ENCODE peak calls at places on chromosomes 3 and 15, in four cellular contexts. One of them, this sample, is unnamed.

GRCh38 chr15:45253330-45253729 is 1.3 kb downstream of the SLC28A2 start:
- DNase-seq in SK-N-SH: peak; percentile 19
- DNase-seq in H1: no peak
- DNase-seq in GM12892: no peak
- DNase-seq in this sample: no peak

GRCh38 chr15:91311986-91312385 is 211.9 kb downstream of the SV2B start:
- DNase-seq in H1: no peak
- DNase-seq in GM12892: no peak
- DNase-seq in SK-N-SH: no peak
- DNase-seq in this sample: no peak

GRCh38 chr3:184258926-184259325 is 2.4 kb downstream of the CAMK2N2 start:
- DNase-seq in GM12892: no peak
- DNase-seq in H1: no peak
- DNase-seq in SK-N-SH: no peak
- DNase-seq in this sample: no peak

GRCh38 chr3:24683511-24684384 is 189.1 kb upstream of the THRB start:
- DNase-seq in H1: no peak
- DNase-seq in SK-N-SH: peak; percentile 28
- DNase-seq in GM12892: no peak
- DNase-seq in this sample: no peak

GRCh38 chr15:98715890-98716443 is 67.6 kb downstream of the IGF1R start:
- DNase-seq in GM12892: no peak
- DNase-seq in H1: no peak
- DNase-seq in SK-N-SH: no peak
- DNase-seq in this sample: no peak

GRCh38 chr3:190909908-190910307 is 47.4 kb upstream of the GMNC start:
- DNase-seq in H1: no peak
- DNase-seq in GM12892: no peak
- DNase-seq in SK-N-SH: no peak
- DNase-seq in this sample: no peak

GRCh38 chr3:186083746-186084145 is 25.1 kb downstream of the ETV5 start:
- DNase-seq in SK-N-SH: no peak
- DNase-seq in H1: no peak
- DNase-seq in GM12892: no peak
- DNase-seq in this sample: no peak

GRCh38 chr3:39727415-39727814 is 82.0 kb upstream of the MYRIP start:
- DNase-seq in H1: no peak
- DNase-seq in GM12892: no peak
- DNase-seq in SK-N-SH: no peak
- DNase-seq in this sample: no peak

GRCh38 chr3:24315342-24315741 is 179.3 kb downstream of the THRB start:
- DNase-seq in GM12892: no peak
- DNase-seq in SK-N-SH: no peak
- DNase-seq in H1: no peak
- DNase-seq in this sample: no peak

GRCh38 chr15:56045068-56045748 is 51.8 kb upstream of the NEDD4 start:
- DNase-seq in H1: no peak
- DNase-seq in GM12892: no peak
- DNase-seq in SK-N-SH: no peak
- DNase-seq in this sample: no peak

GRCh38 chr15:85482896-85483295 is 102.5 kb downstream of the AKAP13 start:
- DNase-seq in GM12892: no peak
- DNase-seq in H1: no peak
- DNase-seq in SK-N-SH: no peak
- DNase-seq in this sample: no peak

GRCh38 chr3:72678892-72679291 is 169.4 kb downstream of the SHQ1 start:
- DNase-seq in GM12892: no peak
- DNase-seq in H1: no peak
- DNase-seq in SK-N-SH: no peak
- DNase-seq in this sample: no peak

GRCh38 chr15:95446854-95447253 is 883.6 kb upstream of the NR2F2 start:
- DNase-seq in H1: no peak
- DNase-seq in SK-N-SH: no peak
- DNase-seq in GM12892: no peak
- DNase-seq in this sample: no peak

GRCh38 chr3:123324880-123325765 is 123.4 kb downstream of the SEC22A start:
- DNase-seq in SK-N-SH: no peak
- DNase-seq in GM12892: no peak
- DNase-seq in H1: no peak
- DNase-seq in this sample: no peak

GRCh38 chr15:89129123-89129815 is 41.0 kb downstream of the ABHD2 start:
- DNase-seq in H1: peak; percentile 33
- DNase-seq in SK-N-SH: peak; percentile 59
- DNase-seq in GM12892: peak; percentile 32
- DNase-seq in this sample: peak; percentile 30

GRCh38 chr3:44988073-44988472 is 12.0 kb downstream of the EXOSC7 start:
- DNase-seq in GM12892: no peak
- DNase-seq in SK-N-SH: peak; percentile 34
- DNase-seq in H1: no peak
- DNase-seq in this sample: no peak

GRCh38 chr15:90496791-90497190 is 32.9 kb upstream of the CRTC3 start:
- DNase-seq in SK-N-SH: no peak
- DNase-seq in GM12892: no peak
- DNase-seq in H1: no peak
- DNase-seq in this sample: no peak

GRCh38 chr15:43100971-43101370 is 4.9 kb downstream of the UBR1 start:
- DNase-seq in H1: no peak
- DNase-seq in SK-N-SH: no peak
- DNase-seq in GM12892: no peak
- DNase-seq in this sample: no peak

GRCh38 chr3:27976933-27977332 is 254.8 kb upstream of the EOMES start:
- DNase-seq in SK-N-SH: no peak
- DNase-seq in H1: no peak
- DNase-seq in GM12892: no peak
- DNase-seq in this sample: no peak

GRCh38 chr3:33602829-33603228 is 115.2 kb downstream of the CLASP2 start:
- DNase-seq in SK-N-SH: no peak
- DNase-seq in H1: no peak
- DNase-seq in GM12892: no peak
- DNase-seq in this sample: no peak

GRCh38 chr3:10549617-10550228 is 44.3 kb upstream of the ATP2B2 start:
- DNase-seq in GM12892: no peak
- DNase-seq in H1: no peak
- DNase-seq in SK-N-SH: no peak
- DNase-seq in this sample: no peak

GRCh38 chr3:143037867-143038266 is 36.5 kb downstream of the U2SURP start:
- DNase-seq in H1: no peak
- DNase-seq in SK-N-SH: no peak
- DNase-seq in GM12892: no peak
- DNase-seq in this sample: no peak

GRCh38 chr3:117788086-117788485 is 1078.5 kb downstream of the TUSC7 start:
- DNase-seq in H1: no peak
- DNase-seq in SK-N-SH: no peak
- DNase-seq in GM12892: no peak
- DNase-seq in this sample: no peak

GRCh38 chr15:60767134-60767824 is 288.3 kb upstream of the ICE2 start:
- DNase-seq in SK-N-SH: no peak
- DNase-seq in H1: no peak
- DNase-seq in GM12892: no peak
- DNase-seq in this sample: no peak

GRCh38 chr15:80779658-80780415 is 667 bp downstream of the CEMIP start:
- DNase-seq in GM12892: no peak
- DNase-seq in SK-N-SH: peak; percentile 74
- DNase-seq in H1: peak; percentile 10
- DNase-seq in this sample: no peak

GRCh38 chr3:139281096-139281495 is 62.7 kb upstream of the MRPS22 start:
- DNase-seq in GM12892: no peak
- DNase-seq in SK-N-SH: no peak
- DNase-seq in H1: no peak
- DNase-seq in this sample: no peak

GRCh38 chr3:45034612-45035252 is 8.6 kb downstream of the CLEC3B start:
- DNase-seq in SK-N-SH: no peak
- DNase-seq in GM12892: no peak
- DNase-seq in H1: no peak
- DNase-seq in this sample: no peak

GRCh38 chr15:89495638-89496145 is 691 bp downstream of the RHCG start:
- DNase-seq in SK-N-SH: no peak
- DNase-seq in H1: no peak
- DNase-seq in GM12892: no peak
- DNase-seq in this sample: no peak

GRCh38 chr15:75640483-75641175 is 605 bp upstream of the IMP3 start:
- DNase-seq in SK-N-SH: peak; percentile 62
- DNase-seq in H1: no peak
- DNase-seq in GM12892: no peak
- DNase-seq in this sample: no peak

GRCh38 chr3:60512506-60512905 is 738.7 kb downstream of the FHIT start:
- DNase-seq in SK-N-SH: no peak
- DNase-seq in GM12892: no peak
- DNase-seq in H1: no peak
- DNase-seq in this sample: no peak

GRCh38 chr3:71510485-71510884 is 73.0 kb downstream of the FOXP1 start:
- DNase-seq in SK-N-SH: no peak
- DNase-seq in H1: no peak
- DNase-seq in GM12892: no peak
- DNase-seq in this sample: no peak

GRCh38 chr15:101145362-101145761 is 106.5 kb downstream of the CHSY1 start:
- DNase-seq in H1: no peak
- DNase-seq in GM12892: no peak
- DNase-seq in SK-N-SH: no peak
- DNase-seq in this sample: no peak

GRCh38 chr3:183181606-183182005 is 19.1 kb upstream of the LAMP3 start:
- DNase-seq in H1: no peak
- DNase-seq in GM12892: no peak
- DNase-seq in SK-N-SH: no peak
- DNase-seq in this sample: no peak

GRCh38 chr3:161222662-161223061 is 1.6 kb downstream of the NMD3 start:
- DNase-seq in H1: no peak
- DNase-seq in GM12892: no peak
- DNase-seq in SK-N-SH: no peak
- DNase-seq in this sample: no peak

GRCh38 chr15:99986297-99987118 is 253.3 kb upstream of the LYSMD4 start:
- DNase-seq in H1: no peak
- DNase-seq in SK-N-SH: no peak
- DNase-seq in GM12892: no peak
- DNase-seq in this sample: no peak

GRCh38 chr3:151425640-151426336 is 35.1 kb downstream of the IGSF10 start:
- DNase-seq in GM12892: no peak
- DNase-seq in SK-N-SH: no peak
- DNase-seq in H1: no peak
- DNase-seq in this sample: no peak

GRCh38 chr3:114154321-114154821 is 24.5 kb downstream of the DRD3 start:
- DNase-seq in SK-N-SH: no peak
- DNase-seq in GM12892: no peak
- DNase-seq in H1: peak; percentile 84
- DNase-seq in this sample: no peak

GRCh38 chr15:34012461-34013028 is 26.5 kb downstream of the AVEN start:
- DNase-seq in H1: no peak
- DNase-seq in SK-N-SH: no peak
- DNase-seq in GM12892: no peak
- DNase-seq in this sample: no peak

GRCh38 chr15:71237456-71238188 is 122.4 kb downstream of the THSD4 start:
- DNase-seq in H1: no peak
- DNase-seq in SK-N-SH: no peak
- DNase-seq in GM12892: no peak
- DNase-seq in this sample: no peak
- TF ChIP-seq POLR2AphosphoS5 in H1: no peak
- TF ChIP-seq POLR2AphosphoS5 in SK-N-SH: peak; percentile 83
- TF ChIP-seq POLR2AphosphoS5 in GM12892: no peak
- TF ChIP-seq POLR2AphosphoS5 in this sample: no peak

GRCh38 chr3:126954141-126954845 is 28.6 kb upstream of the PLXNA1 start:
- DNase-seq in GM12892: no peak
- DNase-seq in H1: no peak
- DNase-seq in SK-N-SH: no peak
- DNase-seq in this sample: no peak
- TF ChIP-seq TAF1 in GM12892: no peak
- TF ChIP-seq TAF1 in H1: no peak
- TF ChIP-seq TAF1 in SK-N-SH: no peak
- TF ChIP-seq TAF1 in this sample: no peak

GRCh38 chr3:22284559-22284958 is 533.5 kb upstream of the ZNF385D start:
- DNase-seq in SK-N-SH: no peak
- DNase-seq in H1: no peak
- DNase-seq in GM12892: no peak
- DNase-seq in this sample: no peak
- TF ChIP-seq POLR2AphosphoS5 in SK-N-SH: no peak
- TF ChIP-seq POLR2AphosphoS5 in H1: no peak
- TF ChIP-seq POLR2AphosphoS5 in GM12892: no peak
- TF ChIP-seq POLR2AphosphoS5 in this sample: no peak

DNA sequence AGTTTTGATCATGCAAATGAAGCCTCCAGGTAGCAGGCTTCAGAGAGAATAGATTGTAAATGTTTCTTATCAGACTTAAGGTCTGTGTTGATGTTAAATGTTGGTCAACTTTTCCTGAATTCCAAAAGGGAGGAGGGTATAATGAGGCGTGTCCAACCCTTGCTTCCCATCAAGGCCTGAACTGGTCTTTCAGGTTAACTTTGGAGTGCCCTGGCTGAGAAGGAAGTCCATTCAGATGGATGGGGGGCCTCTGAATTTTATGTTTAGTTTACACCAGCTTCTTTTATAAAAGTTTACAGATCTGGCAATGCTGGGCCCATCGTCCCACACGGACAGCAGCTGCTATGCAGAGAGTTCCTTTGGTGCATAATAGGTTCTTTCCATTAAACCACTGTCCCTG is 8.9 kb downstream of the CCDC13 start:
- DNase-seq in SK-N-SH: no peak
- DNase-seq in H1: no peak
- DNase-seq in GM12892: no peak
- DNase-seq in this sample: no peak
- TF ChIP-seq TAF1 in SK-N-SH: no peak
- TF ChIP-seq TAF1 in H1: no peak
- TF ChIP-seq TAF1 in GM12892: no peak
- TF ChIP-seq TAF1 in this sample: no peak

GRCh38 chr3:158837232-158837631 is 35.4 kb downstream of the MFSD1 start:
- DNase-seq in SK-N-SH: no peak
- DNase-seq in GM12892: no peak
- DNase-seq in H1: no peak
- DNase-seq in this sample: no peak
- TF ChIP-seq POLR2AphosphoS5 in SK-N-SH: no peak
- TF ChIP-seq POLR2AphosphoS5 in GM12892: no peak
- TF ChIP-seq POLR2AphosphoS5 in H1: no peak
- TF ChIP-seq POLR2AphosphoS5 in this sample: no peak

DNA sequence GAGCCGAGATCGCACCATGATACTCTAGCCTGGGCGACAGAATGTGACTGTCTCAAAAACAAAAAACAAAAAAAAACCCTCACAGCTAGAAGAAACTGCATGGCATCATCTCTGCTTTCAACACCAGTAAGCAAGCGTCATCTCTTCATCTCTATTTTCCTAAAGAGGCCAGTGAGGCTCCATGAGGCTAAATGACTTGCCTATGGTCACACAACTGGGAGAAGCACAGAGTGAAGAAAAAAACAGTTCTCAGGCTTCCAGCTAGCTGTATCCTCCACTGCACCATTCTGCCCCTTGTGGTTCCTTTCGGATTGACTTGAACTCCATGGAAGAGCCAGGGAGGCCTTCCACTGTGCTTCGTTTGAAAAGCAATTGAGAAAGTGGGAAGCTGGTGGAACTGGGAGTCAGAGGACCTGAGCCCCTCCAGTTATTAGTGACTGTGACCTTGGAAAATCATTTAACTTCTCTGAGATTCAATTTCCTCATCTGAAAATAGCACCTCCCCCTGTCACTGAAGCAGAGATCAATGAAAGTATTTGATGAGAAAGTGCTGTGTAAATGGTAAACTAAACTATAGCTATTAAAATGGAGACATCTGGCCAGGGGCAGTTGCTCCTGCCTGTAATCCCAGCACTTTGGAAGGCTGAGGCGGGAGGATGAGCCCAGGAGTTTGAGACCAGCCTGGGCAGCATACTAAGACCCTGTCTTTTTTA is 32.1 kb upstream of the DENND4A start:
- DNase-seq in SK-N-SH: peak; percentile 71
- DNase-seq in H1: no peak
- DNase-seq in GM12892: no peak
- DNase-seq in this sample: no peak
- TF ChIP-seq TAF1 in SK-N-SH: no peak
- TF ChIP-seq TAF1 in H1: no peak
- TF ChIP-seq TAF1 in GM12892: no peak
- TF ChIP-seq TAF1 in this sample: no peak

This sample was measured in GM12891.